ENCODE peak calls at places on chromosomes 1 and 21, in six cellular contexts. H, Z, Y, V, D and J are unnamed samples.

GRCh38 chr1:24294228-24294672 is 24.9 kb upstream of the GRHL3 start:
- DNase-seq in Y (peak), Z (no peak), H (peak), V (no peak), D (no peak), J (peak)

GRCh38 chr21:32702702-32703101 is 25.1 kb downstream of the SYNJ1 start:
- DNase-seq in Y (no peak), H (peak), Z (no peak), V (no peak), D (no peak), J (peak)

GRCh38 chr1:1429671-1430073 is 5.8 kb upstream of the VWA1 start:
- DNase-seq in Z (no peak), Y (no peak), D (no peak), H (peak), V (no peak), J (peak)

GRCh38 chr1:101071470-101071886 is 45.9 kb upstream of the DPH5 start:
- DNase-seq in V (no peak), D (no peak), H (peak), Z (no peak), Y (no peak), J (peak)

GRCh38 chr1:15057834-15058233 is 95.7 kb upstream of the TMEM51 start:
- DNase-seq in V (no peak), H (no peak), Y (no peak), D (no peak), Z (no peak), J (no peak)

GRCh38 chr1:232283864-232284263 is 346.1 kb downstream of the SIPA1L2 start:
- DNase-seq in D (no peak), V (no peak), Y (no peak), Z (no peak), H (no peak), J (no peak)

GRCh38 chr21:33951276-33952178 is 35.9 kb upstream of the ATP5PO start:
- DNase-seq in D (no peak), H (peak), V (no peak), Y (peak), Z (no peak), J (peak)

GRCh38 chr1:9652379-9653194 is 1.1 kb downstream of the PIK3CD start:
- DNase-seq in Y (no peak), Z (no peak), H (peak), V (no peak), D (no peak), J (peak)

GRCh38 chr1:247175458-247175857 is 3.6 kb upstream of the ZNF124 start:
- DNase-seq in D (no peak), Y (no peak), H (no peak), Z (no peak), V (no peak), J (no peak)

GRCh38 chr1:231628207-231628876 is 1.8 kb downstream of the DISC1 start:
- DNase-seq in H (no peak), V (no peak), Y (no peak), D (no peak), Z (no peak), J (peak)

GRCh38 chr1:155931332-155932038 is 2.7 kb downstream of the KHDC4 start:
- DNase-seq in Y (no peak), Z (no peak), D (no peak), H (no peak), V (no peak), J (peak)

GRCh38 chr1:239719642-239720258 is 333.4 kb downstream of the CHRM3 start:
- DNase-seq in V (no peak), Y (no peak), H (no peak), Z (no peak), D (no peak), J (no peak)

GRCh38 chr1:109824349-109825115 is 60.8 kb upstream of the EPS8L3 start:
- DNase-seq in H (no peak), Z (no peak), V (no peak), D (no peak), Y (no peak), J (no peak)

GRCh38 chr1:99180343-99180808 is 83.9 kb upstream of the PLPPR4 start:
- DNase-seq in V (peak), Z (peak), D (peak), H (peak), Y (peak), J (peak)

GRCh38 chr1:186978596-186979556 is 150.1 kb downstream of the PLA2G4A start:
- DNase-seq in V (no peak), Z (no peak), D (no peak), Y (peak), H (no peak), J (no peak)